ENCODE peak calls at places on chromosomes 16 and 17, in eight cellular contexts. D is CD8-positive, alpha-beta T cell; V is RCC 7860; O is endothelial cell; B is fibroblast of lung; M is fibroblast of mammary gland; T is effector CD4-positive, alpha-beta T cell; Z is nephron progenitor cell. I is an unnamed sample.

GRCh38 chr17:17510456-17511292 is 14.5 kb upstream of the RASD1 start:
- DNase-seq in V (no peak), Z (no peak), B (no peak), D (no peak), M (no peak), O (no peak), T (no peak), I (no peak)

GRCh38 chr16:19084139-19084538 is 16.7 kb downstream of the COQ7 start:
- DNase-seq in B (no peak), V (no peak), D (no peak), T (no peak), O (no peak), M (no peak), Z (no peak), I (no peak)

GRCh38 chr16:58882292-58882691 is 148.2 kb upstream of the GOT2 start:
- DNase-seq in Z (no peak), B (no peak), O (no peak), T (no peak), M (no peak), V (no peak), D (no peak), I (no peak)

GRCh38 chr17:38341035-38341721 is 2.6 kb downstream of the GPR179 start:
- DNase-seq in V (no peak), O (no peak), D (no peak), T (no peak), M (no peak), Z (no peak), B (no peak), I (no peak)

GRCh38 chr17:39209317-39210092 is 9.4 kb downstream of the RPL19 start:
- DNase-seq in T (peak), Z (peak), D (peak), B (peak), O (no peak), M (peak), V (no peak), I (no peak)

GRCh38 chr16:50573279-50573678 is 25.1 kb downstream of the NKD1 start:
- DNase-seq in V (no peak), Z (no peak), B (no peak), M (no peak), O (no peak), T (no peak), D (no peak), I (no peak)

GRCh38 chr16:2808181-2808580 is 8.9 kb upstream of the PRSS21 start:
- DNase-seq in D (no peak), O (no peak), T (no peak), V (no peak), Z (no peak), M (no peak), B (no peak), I (no peak)

GRCh38 chr17:4947411-4948165 is 742 bp downstream of the PFN1 start:
- DNase-seq in D (peak), T (peak), O (peak), V (peak), Z (peak), B (peak), M (peak), I (peak)

GRCh38 chr17:40121886-40122465 is at the start of gene MSL1:
- DNase-seq in V (peak), M (no peak), T (peak), B (peak), Z (peak), O (peak), D (peak), I (peak)

GRCh38 chr17:27256225-27257030 is 37.5 kb upstream of the WSB1 start:
- DNase-seq in D (no peak), Z (no peak), M (peak), B (peak), O (no peak), T (no peak), V (no peak), I (peak)

GRCh38 chr17:57461082-57461481 is 204.8 kb downstream of the MSI2 start:
- DNase-seq in B (peak), V (peak), D (no peak), T (no peak), Z (no peak), O (no peak), M (peak), I (no peak)

I was measured in NCI-H226.